ENCODE peak calls at places on chromosomes 2 and 18, in seven cellular contexts. G, B, R, N, E, H and M are unnamed samples.

GRCh38 chr2:38539086-38539485 is 63.6 kb downstream of the HNRNPLL start:
- DNase-seq in E (no peak), G (no peak), H (no peak), R (peak), N (no peak), B (peak), M (no peak)

GRCh38 chr2:176079851-176080539 is 3.8 kb downstream of the EVX2 start:
- DNase-seq in B (peak), H (peak), N (no peak), G (peak), E (no peak), R (peak), M (no peak)

GRCh38 chr2:173680574-173680973 is 284.6 kb downstream of the SP3 start:
- DNase-seq in R (no peak), E (no peak), N (no peak), G (peak), B (no peak), H (no peak), M (no peak)

GRCh38 chr18:67359868-67360838 is 156.4 kb downstream of the DSEL start:
- DNase-seq in B (no peak), N (no peak), E (peak), R (no peak), H (peak), G (peak), M (no peak)

GRCh38 chr2:84231474-84231873 is 227.6 kb downstream of the SUCLG1 start:
- DNase-seq in R (no peak), G (no peak), H (no peak), E (no peak), N (no peak), B (no peak), M (no peak)

GRCh38 chr18:427005-427404 is 73.5 kb downstream of the COLEC12 start:
- DNase-seq in G (peak), E (peak), H (no peak), N (no peak), R (no peak), B (no peak), M (no peak)

GRCh38 chr18:59358611-59359575 is at the start of gene LMAN1:
- DNase-seq in E (peak), B (peak), N (peak), R (peak), G (peak), H (peak), M (peak)

GRCh38 chr2:69345434-69345833 is 41.6 kb downstream of the GFPT1 start:
- DNase-seq in G (no peak), R (no peak), H (no peak), B (no peak), E (no peak), N (no peak), M (no peak)

GRCh38 chr2:179443175-179443574 is 178.5 kb upstream of the SESTD1 start:
- DNase-seq in G (no peak), N (peak), H (peak), R (peak), B (peak), E (no peak), M (no peak)

GRCh38 chr2:173972636-173973035 is 7.5 kb upstream of the SP3 start:
- DNase-seq in E (peak), H (peak), B (no peak), G (peak), R (peak), N (no peak), M (no peak)

GRCh38 chr2:41727711-41728110 is 320.1 kb upstream of the PKDCC start:
- DNase-seq in N (no peak), G (no peak), R (no peak), E (no peak), H (no peak), B (no peak), M (no peak)

GRCh38 chr2:37323176-37323575 is 1.5 kb downstream of the PRKD3 start:
- DNase-seq in R (no peak), H (no peak), B (no peak), E (no peak), N (no peak), G (peak), M (no peak)

GRCh38 chr2:96138146-96139145 is at the start of gene ASTL:
- DNase-seq in G (peak), N (peak), E (peak), R (peak), B (peak), H (peak), M (no peak)

GRCh38 chr2:148525130-148525529 is 119.4 kb upstream of the EPC2 start:
- DNase-seq in G (no peak), H (no peak), E (no peak), B (peak), N (no peak), R (no peak), M (no peak)

GRCh38 chr2:240168546-240169361 is 28.3 kb upstream of the OTOS start:
- DNase-seq in B (no peak), H (no peak), G (no peak), R (no peak), N (no peak), E (no peak), M (no peak)

GRCh38 chr2:201980389-201980821 is 53.2 kb upstream of the FZD7 start:
- DNase-seq in H (no peak), N (no peak), B (no peak), G (no peak), R (no peak), E (no peak), M (no peak)

GRCh38 chr2:241475267-241475666 is 33.1 kb downstream of the STK25 start:
- DNase-seq in N (no peak), H (no peak), E (no peak), R (no peak), B (no peak), G (no peak), M (no peak)

GRCh38 chr2:206979922-206980321 is 40.6 kb downstream of the CPO start:
- DNase-seq in N (no peak), G (no peak), B (no peak), E (no peak), R (no peak), H (no peak), M (no peak)

GRCh38 chr18:51666717-51667320 is 469.3 kb upstream of the MEX3C start:
- DNase-seq in B (no peak), R (no peak), E (no peak), G (no peak), H (no peak), N (no peak), M (no peak)

GRCh38 chr2:179952658-179953057 is 54.4 kb downstream of the CWC22 start:
- DNase-seq in N (no peak), B (no peak), G (no peak), E (no peak), H (no peak), R (no peak), M (no peak)

GRCh38 chr2:241105641-241106040 is 3.6 kb upstream of the MTERF4 start:
- DNase-seq in B (no peak), N (no peak), E (no peak), H (no peak), R (no peak), G (no peak), M (no peak)

GRCh38 chr2:121974919-121975654 is 219.6 kb downstream of the TSN start:
- DNase-seq in E (peak), R (peak), H (peak), G (peak), N (peak), B (peak), M (peak)

DNA sequence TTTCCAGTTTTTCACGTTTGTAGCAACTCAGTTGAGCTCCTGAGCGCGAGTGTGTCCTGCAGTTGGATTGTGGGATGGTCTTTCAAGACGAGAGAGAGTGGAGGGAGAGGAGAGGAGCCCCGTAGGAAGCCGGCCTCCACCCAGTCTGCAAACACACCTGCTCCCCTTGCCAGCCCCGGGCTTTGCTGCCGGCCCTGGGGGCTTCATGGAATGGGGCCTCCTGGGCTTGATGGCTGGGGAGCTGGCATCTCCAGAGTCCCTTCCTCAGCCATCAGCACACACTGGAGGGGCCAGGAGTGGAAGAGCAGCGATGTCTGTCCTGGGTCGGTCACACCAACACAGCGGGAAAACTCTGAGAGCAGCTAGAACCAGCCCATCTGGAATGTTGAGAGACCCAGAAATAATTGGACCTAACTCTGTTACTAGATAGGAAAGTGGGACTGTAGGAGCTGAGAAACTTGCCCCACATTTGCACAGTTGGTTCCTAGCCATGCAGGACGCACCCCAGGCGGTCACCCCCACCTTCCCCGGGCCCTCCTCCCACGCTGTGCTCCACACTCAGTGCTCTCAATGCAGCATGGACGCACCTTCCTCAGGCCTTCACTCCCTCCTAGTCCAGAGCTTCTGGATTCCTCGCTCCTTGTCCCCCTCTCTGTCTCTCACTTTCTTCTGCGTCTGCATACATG is 69.6 kb downstream of the PTGR3 start:
- DNase-seq in H (no peak), B (no peak), N (no peak), E (no peak), R (no peak), G (no peak), M (no peak)
- H3K18ac ChIP-seq in H (no peak), B (no peak), N (no peak), E (no peak), R (no peak), G (no peak), M (no peak)

GRCh38 chr2:235570256-235570655 is 76.4 kb downstream of the AGAP1 start:
- DNase-seq in E (peak), B (no peak), R (peak), G (no peak), H (peak), N (no peak), M (no peak)
- H3K18ac ChIP-seq in E (no peak), B (no peak), R (no peak), G (no peak), H (no peak), N (no peak), M (no peak)

GRCh38 chr18:23244431-23244830 is 109.1 kb downstream of the CABLES1 start:
- DNase-seq in B (no peak), G (no peak), N (no peak), R (no peak), E (no peak), H (no peak), M (no peak)
- H3K18ac ChIP-seq in B (no peak), G (no peak), N (no peak), R (no peak), E (no peak), H (no peak), M (no peak)

GRCh38 chr18:11747286-11747685 is 58.2 kb downstream of the GNAL start:
- DNase-seq in B (no peak), N (no peak), E (no peak), G (no peak), H (no peak), R (no peak), M (no peak)
- H3K18ac ChIP-seq in B (no peak), N (no peak), E (no peak), G (no peak), H (no peak), R (no peak), M (no peak)

DNA sequence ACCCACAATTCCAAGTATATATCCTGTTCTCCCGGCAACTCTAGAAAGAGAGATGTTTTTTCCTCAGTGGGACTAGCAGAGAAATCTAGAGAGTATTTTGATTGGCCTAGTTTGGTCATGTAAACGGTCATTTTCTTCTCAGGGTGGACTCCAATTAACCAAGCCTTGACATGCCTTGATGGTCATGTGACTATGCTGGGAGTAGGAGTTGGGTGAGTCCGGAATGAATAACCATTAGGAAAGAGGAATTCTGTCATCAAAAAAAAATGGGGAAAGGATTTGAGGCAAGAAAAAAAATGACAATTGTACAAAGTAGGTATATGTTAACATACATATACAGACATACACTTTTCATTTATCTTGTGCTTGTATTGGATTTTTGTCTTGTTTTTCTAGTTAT is 248.2 kb upstream of the CDH20 start:
- DNase-seq in R (no peak), E (no peak), H (peak), G (no peak), B (no peak), N (no peak), M (no peak)
- H3K18ac ChIP-seq in R (no peak), E (no peak), H (no peak), G (no peak), B (no peak), N (no peak), M (no peak)

DNA sequence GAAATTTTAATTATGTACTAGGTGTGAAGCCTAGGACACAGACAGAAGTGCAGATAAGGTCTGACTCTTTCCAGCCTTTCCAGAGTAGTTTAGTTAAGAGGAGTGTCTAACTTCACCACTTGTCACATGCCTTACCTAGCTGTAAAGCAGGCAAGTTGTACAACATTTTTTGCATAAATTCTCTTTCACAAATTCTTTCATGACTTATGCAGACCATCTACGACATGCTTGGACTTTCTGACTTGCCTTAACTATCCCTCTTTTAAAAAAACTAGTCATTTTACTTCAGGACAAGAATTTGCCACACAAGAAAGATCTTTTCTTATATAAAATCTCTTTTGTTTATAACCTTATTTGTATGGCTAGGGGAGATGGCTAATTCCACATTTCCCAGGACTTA is 1273.6 kb upstream of the SLC39A10 start:
- DNase-seq in N (no peak), R (peak), E (peak), G (no peak), H (peak), B (no peak), M (peak)
- H3K18ac ChIP-seq in N (no peak), R (no peak), E (no peak), G (no peak), H (no peak), B (no peak), M (no peak)

GRCh38 chr2:14272396-14273077 is 360.0 kb upstream of the LRATD1 start:
- DNase-seq in R (no peak), E (no peak), N (no peak), G (no peak), H (no peak), B (no peak), M (no peak)
- H3K18ac ChIP-seq in R (no peak), E (no peak), N (no peak), G (no peak), H (no peak), B (no peak), M (no peak)

GRCh38 chr2:25228848-25229674 is 60.7 kb upstream of the POMC start:
- DNase-seq in N (peak), G (peak), B (peak), R (peak), E (peak), H (peak), M (peak)
- H3K18ac ChIP-seq in N (no peak), G (no peak), B (peak), R (peak), E (no peak), H (no peak), M (peak)

GRCh38 chr2:226637383-226637782 is 162.2 kb downstream of the IRS1 start:
- DNase-seq in B (no peak), N (no peak), H (no peak), R (no peak), E (no peak), G (no peak), M (no peak)
- H3K18ac ChIP-seq in B (no peak), N (no peak), H (no peak), R (no peak), E (peak), G (peak), M (no peak)

GRCh38 chr2:238947920-238948710 is 100.2 kb downstream of the TWIST2 start:
- DNase-seq in B (peak), H (no peak), G (peak), R (peak), N (no peak), E (peak), M (no peak)
- H3K18ac ChIP-seq in B (no peak), H (no peak), G (peak), R (no peak), N (no peak), E (no peak), M (no peak)